ENCODE peak calls at places on chromosomes 12 and 14, in seven cellular contexts. R, W, X, Q, G, D and I are unnamed samples.

GRCh38 chr12:64609543-64610091 is 678 bp upstream of the RASSF3 start:
- DNase-seq in R (peak), W (no peak), X (peak), Q (peak), G (no peak), D (no peak), I (no peak)

GRCh38 chr12:52833922-52834726 is at the start of gene KRT79:
- DNase-seq in R (no peak), W (no peak), X (no peak), Q (no peak), G (no peak), D (no peak), I (no peak)

GRCh38 chr12:51437471-51437870 is 12.8 kb downstream of the SLC4A8 start:
- DNase-seq in R (no peak), W (no peak), X (no peak), Q (no peak), G (no peak), D (no peak), I (no peak)

GRCh38 chr14:89629383-89629782 is 212.3 kb upstream of the FOXN3 start:
- DNase-seq in R (no peak), W (no peak), X (no peak), Q (no peak), G (no peak), D (no peak), I (no peak)

GRCh38 chr12:62256408-62257079 is 3.7 kb upstream of the USP15 start:
- DNase-seq in R (no peak), W (no peak), X (peak), Q (no peak), G (no peak), D (no peak), I (no peak)

GRCh38 chr12:121916719-121917118 is 1.7 kb upstream of the CFAP251 start:
- DNase-seq in R (no peak), W (no peak), X (peak), Q (peak), G (no peak), D (no peak), I (no peak)

GRCh38 chr12:104656921-104657320 is 200.2 kb downstream of the CHST11 start:
- DNase-seq in R (no peak), W (no peak), X (peak), Q (peak), G (no peak), D (no peak), I (no peak)

GRCh38 chr12:93699271-93700141 is 22.3 kb downstream of the CRADD start:
- DNase-seq in R (no peak), W (no peak), X (peak), Q (peak), G (no peak), D (no peak), I (no peak)

GRCh38 chr12:47216150-47216677 is 136.5 kb upstream of the AMIGO2 start:
- DNase-seq in R (peak), W (peak), X (no peak), Q (no peak), G (peak), D (peak), I (peak)

GRCh38 chr12:65614259-65614658 is 210.0 kb upstream of the HMGA2 start:
- DNase-seq in R (no peak), W (no peak), X (no peak), Q (no peak), G (no peak), D (no peak), I (no peak)

GRCh38 chr12:74119811-74120362 is 417.7 kb upstream of the ATXN7L3B start:
- DNase-seq in R (no peak), W (no peak), X (no peak), Q (no peak), G (no peak), D (no peak), I (no peak)

GRCh38 chr12:47124451-47124850 is 44.7 kb upstream of the AMIGO2 start:
- DNase-seq in R (no peak), W (no peak), X (peak), Q (peak), G (no peak), D (no peak), I (no peak)

GRCh38 chr12:25025260-25025659 is 76.4 kb upstream of the BCAT1 start:
- DNase-seq in R (no peak), W (no peak), X (no peak), Q (no peak), G (no peak), D (no peak), I (no peak)

GRCh38 chr14:64215274-64215673 is 78.9 kb downstream of the ESR2 start:
- DNase-seq in R (no peak), W (no peak), X (no peak), Q (no peak), G (no peak), D (no peak), I (no peak)
- TF ChIP-seq CTCF in R (no peak), W (no peak), X (no peak), Q (no peak), G (no peak), D (no peak), I (no peak)

GRCh38 chr12:83827860-83828259 is 1084.7 kb downstream of the SLC6A15 start:
- DNase-seq in R (no peak), W (no peak), X (peak), Q (peak), G (no peak), D (no peak), I (no peak)

GRCh38 chr12:83821967-83822366 is 1090.6 kb downstream of the SLC6A15 start:
- DNase-seq in R (no peak), W (no peak), X (no peak), Q (no peak), G (no peak), D (no peak), I (no peak)

GRCh38 chr12:83823386-83824045 is 1089.1 kb downstream of the SLC6A15 start:
- DNase-seq in R (peak), W (peak), X (peak), Q (peak), G (no peak), D (no peak), I (no peak)

GRCh38 chr12:83827193-83827592 is 1085.4 kb downstream of the SLC6A15 start:
- DNase-seq in R (no peak), W (no peak), X (no peak), Q (no peak), G (no peak), D (no peak), I (no peak)

GRCh38 chr12:83826112-83826511 is 1086.5 kb downstream of the SLC6A15 start:
- DNase-seq in R (peak), W (no peak), X (peak), Q (peak), G (no peak), D (no peak), I (no peak)
- TF ChIP-seq CTCF in R (peak), W (peak), X (peak), Q (peak), G (no peak), D (peak), I (no peak)

GRCh38 chr12:34300376-34301250 is 278.3 kb downstream of the ALG10 start:
- DNase-seq in R (no peak), W (no peak), X (no peak), Q (no peak), G (no peak), D (peak), I (no peak)
- TF ChIP-seq CTCF in R (no peak), W (no peak), X (no peak), Q (no peak), G (no peak), D (no peak), I (no peak)

GRCh38 chr14:77257700-77258099 is 13.3 kb downstream of the NGB start:
- DNase-seq in R (no peak), W (no peak), X (no peak), Q (no peak), G (no peak), D (peak), I (no peak)
- TF ChIP-seq CTCF in R (no peak), W (no peak), X (no peak), Q (no peak), G (no peak), D (no peak), I (no peak)